ENCODE peak calls at places on chromosomes 5 and 9, in five cellular contexts. T, X, C, A and B are unnamed samples.

GRCh38 chr5:149857499-149857898 is 87.1 kb downstream of the PDE6A start:
- DNase-seq in T (peak), X (peak), C (peak), A (no peak), B (no peak)

GRCh38 chr9:36872641-36873040 is 161.4 kb downstream of the PAX5 start:
- DNase-seq in T (no peak), X (no peak), C (no peak), A (no peak), B (no peak)

GRCh38 chr9:112273826-112274225 is 59.6 kb downstream of the PTBP3 start:
- DNase-seq in T (no peak), X (no peak), C (no peak), A (no peak), B (no peak)

GRCh38 chr9:92747459-92748232 is 17.0 kb downstream of the BICD2 start:
- DNase-seq in T (peak), X (peak), C (no peak), A (no peak), B (peak)

GRCh38 chr5:55344392-55344992 is 36.7 kb downstream of the MTREX start:
- DNase-seq in T (peak), X (peak), C (peak), A (peak), B (peak)

GRCh38 chr5:1174122-1174936 is 27.1 kb upstream of the SLC6A19 start:
- DNase-seq in T (peak), X (peak), C (peak), A (peak), B (peak)

GRCh38 chr5:5585751-5586341 is 163.4 kb downstream of the ICE1 start:
- DNase-seq in T (no peak), X (no peak), C (no peak), A (no peak), B (no peak)

GRCh38 chr5:10866913-10867312 is 105.9 kb upstream of the DAP start:
- DNase-seq in T (no peak), X (no peak), C (no peak), A (no peak), B (no peak)

GRCh38 chr5:159218595-159219023 is 9.3 kb upstream of the RNF145 start:
- DNase-seq in T (peak), X (peak), C (no peak), A (no peak), B (peak)

GRCh38 chr9:134318481-134318891 is 7.8 kb upstream of the RXRA start:
- DNase-seq in T (peak), X (no peak), C (no peak), A (no peak), B (no peak)

GRCh38 chr9:2158111-2158610 is 143.0 kb downstream of the SMARCA2 start:
- DNase-seq in T (peak), X (peak), C (peak), A (no peak), B (peak)

GRCh38 chr5:31364881-31365636 is 166.8 kb downstream of the DROSHA start:
- DNase-seq in T (peak), X (peak), C (no peak), A (no peak), B (peak)

GRCh38 chr9:126877418-126877817 is 17.0 kb downstream of the ZBTB34 start:
- DNase-seq in T (no peak), X (no peak), C (no peak), A (no peak), B (no peak)

GRCh38 chr5:1010181-1010510 is 1.5 kb downstream of the NKD2 start:
- DNase-seq in T (no peak), X (no peak), C (no peak), A (no peak), B (no peak)

GRCh38 chr9:129610473-129611301 is 10.2 kb downstream of the C9orf50 start:
- DNase-seq in T (peak), X (peak), C (peak), A (peak), B (peak)